ENCODE peak calls at places on chromosomes 1 and 21, in seven cellular contexts. Q is activated naive CD8-positive, alpha-beta T cell treated with anti-CD3 and anti-CD28 coated beads for 36 hours; M is stimulated activated CD4-positive, alpha-beta T cell treated with anti-CD3 and anti-CD28 coated beads, Interleukin-1b, Interleukin-23, amount 100 ng/mL, for 4 hours; V is substantia nigra; C is D341Med; U is foreskin fibroblast; O is Karpas-422. T is an unnamed sample.

GRCh38 chr1:192477630-192478029 is 97.9 kb upstream of the RGS1 start:
- DNase-seq in Q (no peak), M (no peak), V (no peak), C (no peak), U (peak), O (peak), T (peak)

GRCh38 chr1:76835203-76835602 is 32.1 kb upstream of the ST6GALNAC5 start:
- DNase-seq in Q (no peak), M (no peak), V (no peak), C (no peak), U (no peak), O (no peak), T (no peak)

GRCh38 chr1:151802372-151802771 is 2.8 kb downstream of the LINGO4 start:
- DNase-seq in Q (no peak), M (no peak), V (no peak), C (peak), U (no peak), O (no peak), T (no peak)

GRCh38 chr1:109499661-109500536 is 6.0 kb downstream of the CYB561D1 start:
- DNase-seq in Q (peak), M (no peak), V (no peak), C (peak), U (peak), O (peak), T (peak)

GRCh38 chr1:20500716-20501115 is 7.2 kb downstream of the MUL1 start:
- DNase-seq in Q (no peak), M (no peak), V (no peak), C (no peak), U (no peak), O (no peak), T (no peak)

GRCh38 chr1:37325010-37325409 is 149.4 kb upstream of the ZC3H12A start:
- DNase-seq in Q (no peak), M (no peak), V (peak), C (no peak), U (no peak), O (no peak), T (no peak)

GRCh38 chr1:203996126-203996525 is 76.8 kb upstream of the SOX13 start:
- DNase-seq in Q (no peak), M (no peak), V (peak), C (no peak), U (no peak), O (no peak), T (no peak)

GRCh38 chr1:59232209-59232608 is 64.7 kb upstream of the FGGY start:
- DNase-seq in Q (no peak), M (no peak), V (no peak), C (no peak), U (peak), O (no peak), T (no peak)

GRCh38 chr21:45975017-45975595 is 6.5 kb upstream of the COL6A1 start:
- DNase-seq in Q (no peak), M (no peak), V (no peak), C (no peak), U (peak), O (no peak), T (no peak)

GRCh38 chr1:98920441-98921110 is 84.1 kb downstream of the PLPPR5 start:
- DNase-seq in Q (no peak), M (no peak), V (no peak), C (no peak), U (peak), O (no peak), T (no peak)

T was measured in NAMALWA.